ENCODE peak calls at places on chromosome 12, in six cellular contexts. O, A, U, B, P and W are unnamed samples.
A peak's percentile ranks its signal among the peaks of the same experiment; 100 is the strongest.

GRCh38 chr12:71958056-71958455 is 19.4 kb downstream of the TPH2 start:
- DNase-seq in O (peak; percentile 65), P (no peak), B (peak; percentile 47), U (peak; percentile 82), A (no peak), W (no peak)

GRCh38 chr12:107131832-107132616 is 38.7 kb upstream of the CRY1 start:
- DNase-seq in P (peak; percentile 50), U (peak; percentile 88), B (peak; percentile 53), O (peak; percentile 68), A (peak; percentile 41), W (peak; percentile 71)

GRCh38 chr12:112270673-112271072 is 111.6 kb downstream of the HECTD4 start:
- DNase-seq in O (no peak), U (no peak), B (no peak), P (no peak), A (no peak), W (no peak)

GRCh38 chr12:118358607-118359540 is 13.8 kb downstream of the TAOK3 start:
- DNase-seq in A (no peak), O (no peak), B (no peak), U (peak; percentile 17), P (no peak), W (no peak)

GRCh38 chr12:130133851-130134562 is 28.3 kb upstream of the FZD10 start:
- DNase-seq in A (no peak), U (no peak), O (no peak), P (no peak), B (no peak), W (no peak)

GRCh38 chr12:113260127-113260526 is 38.9 kb downstream of the TPCN1 start:
- DNase-seq in B (no peak), A (no peak), P (no peak), U (no peak), O (no peak), W (no peak)

GRCh38 chr12:3333583-3333982 is 157.4 kb upstream of the PRMT8 start:
- DNase-seq in A (peak; percentile 96), O (no peak), P (peak; percentile 87), B (no peak), U (peak; percentile 20), W (no peak)

GRCh38 chr12:24945822-24946221 is 3.1 kb downstream of the BCAT1 start:
- DNase-seq in O (no peak), A (no peak), B (no peak), U (no peak), P (no peak), W (no peak)

GRCh38 chr12:57850924-57851323 is 4.4 kb upstream of the CTDSP2 start:
- DNase-seq in P (no peak), B (no peak), A (peak; percentile 66), U (no peak), O (no peak), W (no peak)

GRCh38 chr12:71421007-71421406 is 18.6 kb upstream of the LGR5 start:
- DNase-seq in P (no peak), B (no peak), A (no peak), U (no peak), O (no peak), W (no peak)

GRCh38 chr12:52050116-52050770 is 999 bp upstream of the NR4A1 start:
- DNase-seq in U (no peak), A (peak; percentile 73), P (peak; percentile 57), O (peak; percentile 50), B (peak; percentile 73), W (no peak)
- H3K14ac ChIP-seq in U (peak overlapping the region; percentile 43), A (peak overlapping the region; percentile 91), P (no peak overlapping the region), O (peak overlapping the region; percentile 54), B (peak overlapping the region; percentile 50), W (peak overlapping the region; percentile 91)

GRCh38 chr12:124866195-124866882 is 2.7 kb upstream of the SCARB1 start:
- DNase-seq in P (no peak), A (no peak), U (no peak), B (no peak), O (no peak), W (no peak)

GRCh38 chr12:124868252-124868965 is 4.7 kb upstream of the SCARB1 start:
- DNase-seq in P (no peak), B (no peak), O (no peak), A (no peak), U (no peak), W (no peak)

GRCh38 chr12:124867389-124867930 is 3.8 kb upstream of the SCARB1 start:
- DNase-seq in B (peak; percentile 68), A (no peak), U (peak; percentile 62), P (no peak), O (peak; percentile 81), W (no peak)

GRCh38 chr12:124865728-124866127 is 2.1 kb upstream of the SCARB1 start:
- DNase-seq in B (no peak), A (no peak), U (no peak), P (no peak), O (no peak), W (no peak)

DNA sequence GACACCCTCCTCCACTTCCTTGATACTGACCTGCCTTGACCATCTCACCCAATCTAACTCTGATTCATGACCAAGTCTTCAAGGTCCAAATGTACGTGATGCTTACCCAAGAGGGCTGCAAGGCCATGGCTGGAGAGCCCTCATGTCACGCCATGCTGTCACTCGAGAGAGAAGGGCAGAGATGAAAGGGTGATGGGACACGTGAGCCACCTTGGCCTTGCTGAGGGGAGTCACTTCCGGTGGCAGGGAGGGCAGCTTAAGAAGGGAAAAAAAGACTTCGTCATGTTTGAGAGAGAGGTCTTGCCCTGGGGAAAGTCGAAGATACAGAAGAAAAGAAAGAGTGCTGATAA is 3.2 kb upstream of the SCARB1 start:
- DNase-seq in O (no peak), P (no peak), U (no peak), B (no peak), A (no peak), W (no peak)
- H3K27ac ChIP-seq in O (no peak overlapping the region), P (no peak overlapping the region), U (no peak overlapping the region), B (no peak overlapping the region), A (no peak overlapping the region), W (no peak overlapping the region)

GRCh38 chr12:43544703-43545102 is 7.3 kb downstream of the ADAMTS20 start:
- DNase-seq in A (no peak), U (no peak), O (no peak), B (no peak), P (no peak), W (no peak)

DNA sequence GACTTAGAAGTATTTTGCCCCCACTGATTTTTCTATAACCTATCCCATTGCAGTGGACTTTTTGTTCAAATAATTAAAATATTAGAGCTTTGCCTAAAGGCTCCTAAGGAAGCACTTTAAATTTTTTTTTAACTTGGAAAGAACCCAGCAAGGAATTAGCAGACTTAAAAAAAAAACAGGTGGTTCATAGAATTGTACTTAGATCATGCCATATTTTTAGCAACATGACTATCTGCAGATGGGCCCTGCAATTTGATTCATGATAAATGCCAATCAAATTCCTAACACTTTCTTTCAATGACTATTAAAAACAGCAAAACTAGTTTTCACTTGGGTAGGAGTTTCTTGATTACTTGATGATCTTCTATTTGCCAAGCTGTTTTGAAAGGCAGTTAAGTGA is 11.5 kb downstream of the ADAMTS20 start:
- DNase-seq in O (no peak), U (peak; percentile 41), A (no peak), B (no peak), P (no peak), W (no peak)
- H4K8ac ChIP-seq in O (no peak overlapping the region), U (no peak overlapping the region), A (no peak overlapping the region), B (no peak overlapping the region), P (no peak overlapping the region), W (no peak overlapping the region)

DNA sequence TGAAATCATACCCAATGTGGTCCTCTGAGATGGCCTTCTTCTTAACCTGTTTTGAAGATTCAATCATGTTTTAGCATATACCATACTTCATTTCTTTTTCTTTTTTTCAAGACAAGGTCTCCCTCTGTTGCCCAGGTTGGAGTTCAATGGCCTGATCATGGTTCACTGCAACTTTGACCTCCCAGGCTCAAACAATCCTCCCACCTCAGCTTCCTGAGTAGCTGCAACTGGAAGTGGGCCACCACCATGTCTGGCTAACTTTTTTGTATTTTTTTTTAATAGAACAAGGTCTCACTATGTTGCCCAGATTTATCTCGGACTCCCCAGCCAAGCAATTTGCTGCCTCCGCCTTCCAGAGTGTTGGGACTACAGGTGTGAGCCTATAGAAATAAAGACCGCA is 30.4 kb downstream of the SOAT2 start:
- DNase-seq in O (no peak), P (peak; percentile 8), A (no peak), B (no peak), U (no peak), W (no peak)
- H3K14ac ChIP-seq in O (no peak overlapping the region), P (no peak overlapping the region), A (no peak overlapping the region), B (no peak overlapping the region), U (no peak overlapping the region), W (no peak overlapping the region)

DNA sequence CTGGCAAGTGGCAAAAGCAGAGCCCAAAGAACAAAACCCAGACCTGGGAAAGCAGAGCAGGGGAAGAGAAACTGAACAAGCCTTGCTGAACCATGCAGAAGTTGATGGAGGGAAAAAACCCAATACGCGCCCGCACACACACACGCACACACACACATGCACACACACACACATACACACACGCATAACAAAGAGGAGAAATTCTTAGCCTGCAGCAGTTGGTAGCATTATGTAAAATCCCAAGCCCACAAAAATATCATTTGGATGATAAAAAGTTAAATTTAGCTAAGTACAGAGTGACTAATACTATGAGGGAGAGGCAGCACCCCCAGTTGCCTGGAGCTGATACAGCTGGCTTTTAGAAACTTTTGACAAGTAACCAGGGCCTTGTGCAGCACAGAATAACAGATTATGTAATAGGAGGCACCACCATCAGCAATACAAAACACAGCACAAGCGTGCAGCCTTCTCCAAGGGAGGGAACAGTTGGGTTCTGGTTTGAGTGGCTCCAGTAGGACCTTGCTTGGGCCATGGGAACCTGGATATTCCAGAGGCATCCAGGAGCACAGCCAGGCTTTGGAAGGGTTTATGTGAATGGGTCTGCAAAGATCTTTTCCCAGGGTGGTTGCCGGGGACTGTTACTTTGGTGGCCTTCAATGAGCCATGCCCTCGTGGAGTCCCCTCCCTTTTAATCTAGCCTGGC is 35.3 kb downstream of the PITPNM2 start:
- DNase-seq in P (no peak), O (peak; percentile 97), A (no peak), B (peak; percentile 91), U (no peak), W (no peak)
- H3K27ac ChIP-seq in P (no peak overlapping the region), O (no peak overlapping the region), A (no peak overlapping the region), B (no peak overlapping the region), U (no peak overlapping the region), W (no peak overlapping the region)